ENCODE peak calls at places on chromosome 14, in six cellular contexts. One of them, this sample, is unnamed.

GRCh38 chr14:51846631-51847488 is 13.6 kb upstream of the GNG2 start:
- DNase-seq in endothelial cell: peak; percentile 84
- DNase-seq in GM20000: peak; percentile 79
- DNase-seq in cardiac muscle cell: no peak
- DNase-seq in Peyer's patch: peak; percentile 86
- DNase-seq in A673: peak; percentile 36
- DNase-seq in this sample: no peak

GRCh38 chr14:68603682-68604360 is 189.0 kb downstream of the ZFP36L1 start:
- DNase-seq in endothelial cell: no peak
- DNase-seq in GM20000: no peak
- DNase-seq in cardiac muscle cell: no peak
- DNase-seq in Peyer's patch: no peak
- DNase-seq in A673: no peak
- DNase-seq in this sample: no peak

GRCh38 chr14:83534995-83535394 is 1994.9 kb upstream of the FLRT2 start:
- DNase-seq in endothelial cell: no peak
- DNase-seq in GM20000: no peak
- DNase-seq in cardiac muscle cell: no peak
- DNase-seq in Peyer's patch: no peak
- DNase-seq in A673: no peak
- DNase-seq in this sample: no peak

GRCh38 chr14:34461334-34462131 is 507 bp downstream of the SPTSSA start:
- DNase-seq in endothelial cell: peak; percentile 50
- DNase-seq in GM20000: no peak
- DNase-seq in cardiac muscle cell: peak; percentile 86
- DNase-seq in Peyer's patch: peak; percentile 29
- DNase-seq in A673: peak; percentile 49
- DNase-seq in this sample: peak; percentile 24

GRCh38 chr14:21104448-21105060 is 3.7 kb downstream of the TMEM253 start:
- DNase-seq in endothelial cell: peak; percentile 70
- DNase-seq in GM20000: peak; percentile 65
- DNase-seq in cardiac muscle cell: peak; percentile 83
- DNase-seq in Peyer's patch: peak; percentile 78
- DNase-seq in A673: peak; percentile 91
- DNase-seq in this sample: no peak

GRCh38 chr14:70032447-70032846 is 153.2 kb downstream of the SMOC1 start:
- DNase-seq in endothelial cell: no peak
- DNase-seq in GM20000: no peak
- DNase-seq in cardiac muscle cell: no peak
- DNase-seq in Peyer's patch: no peak
- DNase-seq in A673: no peak
- DNase-seq in this sample: no peak

GRCh38 chr14:20799444-20799843 is 3.2 kb downstream of the RNASE1 start:
- DNase-seq in endothelial cell: no peak
- DNase-seq in GM20000: no peak
- DNase-seq in cardiac muscle cell: no peak
- DNase-seq in Peyer's patch: no peak
- DNase-seq in A673: no peak
- DNase-seq in this sample: no peak

GRCh38 chr14:73903028-73903427 is 16.4 kb downstream of the ZNF410 start:
- DNase-seq in endothelial cell: no peak
- DNase-seq in GM20000: no peak
- DNase-seq in cardiac muscle cell: no peak
- DNase-seq in Peyer's patch: no peak
- DNase-seq in A673: no peak
- DNase-seq in this sample: no peak

GRCh38 chr14:64720190-64720589 is 16.0 kb downstream of the PLEKHG3 start:
- DNase-seq in endothelial cell: no peak
- DNase-seq in GM20000: no peak
- DNase-seq in cardiac muscle cell: no peak
- DNase-seq in Peyer's patch: no peak
- DNase-seq in A673: no peak
- DNase-seq in this sample: no peak

GRCh38 chr14:75840911-75841310 is 140.9 kb downstream of the TGFB3 start:
- DNase-seq in endothelial cell: no peak
- DNase-seq in GM20000: no peak
- DNase-seq in cardiac muscle cell: no peak
- DNase-seq in Peyer's patch: no peak
- DNase-seq in A673: no peak
- DNase-seq in this sample: no peak

GRCh38 chr14:89953602-89954001 is 928 bp downstream of the EFCAB11 start:
- DNase-seq in endothelial cell: no peak
- DNase-seq in GM20000: no peak
- DNase-seq in cardiac muscle cell: no peak
- DNase-seq in Peyer's patch: no peak
- DNase-seq in A673: no peak
- DNase-seq in this sample: no peak

GRCh38 chr14:70706177-70706576 is 64.5 kb downstream of the TTC9 start:
- DNase-seq in endothelial cell: no peak
- DNase-seq in GM20000: no peak
- DNase-seq in cardiac muscle cell: peak; percentile 44
- DNase-seq in Peyer's patch: no peak
- DNase-seq in A673: no peak
- DNase-seq in this sample: no peak

GRCh38 chr14:28382460-28383220 is 383.9 kb upstream of the FOXG1 start:
- DNase-seq in endothelial cell: no peak
- DNase-seq in GM20000: no peak
- DNase-seq in cardiac muscle cell: no peak
- DNase-seq in Peyer's patch: no peak
- DNase-seq in A673: peak; percentile 65
- DNase-seq in this sample: no peak

GRCh38 chr14:39173198-39173597 is 1.9 kb upstream of the PNN start:
- DNase-seq in endothelial cell: no peak
- DNase-seq in GM20000: no peak
- DNase-seq in cardiac muscle cell: no peak
- DNase-seq in Peyer's patch: no peak
- DNase-seq in A673: no peak
- DNase-seq in this sample: no peak

GRCh38 chr14:91279354-91279753 is 34.9 kb upstream of the GPR68 start:
- DNase-seq in endothelial cell: no peak
- DNase-seq in GM20000: no peak
- DNase-seq in cardiac muscle cell: no peak
- DNase-seq in Peyer's patch: no peak
- DNase-seq in A673: no peak
- DNase-seq in this sample: no peak

GRCh38 chr14:104146651-104147345 is 8.4 kb downstream of the KIF26A start:
- DNase-seq in endothelial cell: no peak
- DNase-seq in GM20000: no peak
- DNase-seq in cardiac muscle cell: no peak
- DNase-seq in Peyer's patch: no peak
- DNase-seq in A673: no peak
- DNase-seq in this sample: no peak

GRCh38 chr14:88681755-88682494 is 110.8 kb downstream of the EML5 start:
- DNase-seq in endothelial cell: no peak
- DNase-seq in GM20000: no peak
- DNase-seq in cardiac muscle cell: no peak
- DNase-seq in Peyer's patch: no peak
- DNase-seq in A673: no peak
- DNase-seq in this sample: no peak

GRCh38 chr14:91237219-91237618 is 7.3 kb downstream of the GPR68 start:
- DNase-seq in endothelial cell: no peak
- DNase-seq in GM20000: no peak
- DNase-seq in cardiac muscle cell: no peak
- DNase-seq in Peyer's patch: no peak
- DNase-seq in A673: no peak
- DNase-seq in this sample: no peak

GRCh38 chr14:68643673-68644072 is 149.2 kb downstream of the ZFP36L1 start:
- DNase-seq in endothelial cell: no peak
- DNase-seq in GM20000: no peak
- DNase-seq in cardiac muscle cell: no peak
- DNase-seq in Peyer's patch: no peak
- DNase-seq in A673: no peak
- DNase-seq in this sample: no peak

GRCh38 chr14:60021619-60022018 is 70.1 kb upstream of the PCNX4 start:
- DNase-seq in endothelial cell: no peak
- DNase-seq in GM20000: no peak
- DNase-seq in cardiac muscle cell: no peak
- DNase-seq in Peyer's patch: no peak
- DNase-seq in A673: no peak
- DNase-seq in this sample: no peak

GRCh38 chr14:103198429-103199140 is 75.3 kb downstream of the TNFAIP2 start:
- DNase-seq in endothelial cell: no peak
- DNase-seq in GM20000: no peak
- DNase-seq in cardiac muscle cell: no peak
- DNase-seq in Peyer's patch: no peak
- DNase-seq in A673: no peak
- DNase-seq in this sample: no peak

GRCh38 chr14:37859177-37859576 is 263.7 kb downstream of the TTC6 start:
- DNase-seq in endothelial cell: no peak
- DNase-seq in GM20000: no peak
- DNase-seq in cardiac muscle cell: no peak
- DNase-seq in Peyer's patch: no peak
- DNase-seq in A673: no peak
- DNase-seq in this sample: no peak

GRCh38 chr14:37864128-37864527 is 268.7 kb downstream of the TTC6 start:
- DNase-seq in endothelial cell: no peak
- DNase-seq in GM20000: no peak
- DNase-seq in cardiac muscle cell: no peak
- DNase-seq in Peyer's patch: no peak
- DNase-seq in A673: no peak
- DNase-seq in this sample: no peak

GRCh38 chr14:37862263-37862662 is 266.8 kb downstream of the TTC6 start:
- DNase-seq in endothelial cell: no peak
- DNase-seq in GM20000: no peak
- DNase-seq in cardiac muscle cell: no peak
- DNase-seq in Peyer's patch: no peak
- DNase-seq in A673: no peak
- DNase-seq in this sample: no peak

GRCh38 chr14:37857774-37858266 is 262.4 kb downstream of the TTC6 start:
- DNase-seq in endothelial cell: no peak
- DNase-seq in GM20000: no peak
- DNase-seq in cardiac muscle cell: no peak
- DNase-seq in Peyer's patch: no peak
- DNase-seq in A673: no peak
- DNase-seq in this sample: no peak

GRCh38 chr14:37858733-37859132 is 263.3 kb downstream of the TTC6 start:
- DNase-seq in endothelial cell: no peak
- DNase-seq in GM20000: no peak
- DNase-seq in cardiac muscle cell: no peak
- DNase-seq in Peyer's patch: no peak
- DNase-seq in A673: no peak
- DNase-seq in this sample: no peak
- TF ChIP-seq CTCF in endothelial cell: no peak
- TF ChIP-seq CTCF in GM20000: no peak
- TF ChIP-seq CTCF in cardiac muscle cell: no peak
- TF ChIP-seq CTCF in Peyer's patch: no peak
- TF ChIP-seq CTCF in A673: no peak
- TF ChIP-seq CTCF in this sample: no peak

GRCh38 chr14:58415636-58416559 is 11.4 kb downstream of the TIMM9 start:
- DNase-seq in endothelial cell: no peak
- DNase-seq in GM20000: no peak
- DNase-seq in cardiac muscle cell: no peak
- DNase-seq in Peyer's patch: no peak
- DNase-seq in A673: no peak
- DNase-seq in this sample: no peak

GRCh38 chr14:58414845-58415244 is 12.5 kb downstream of the TIMM9 start:
- DNase-seq in endothelial cell: no peak
- DNase-seq in GM20000: no peak
- DNase-seq in cardiac muscle cell: no peak
- DNase-seq in Peyer's patch: no peak
- DNase-seq in A673: no peak
- DNase-seq in this sample: no peak
- TF ChIP-seq CTCF in endothelial cell: no peak
- TF ChIP-seq CTCF in GM20000: no peak
- TF ChIP-seq CTCF in cardiac muscle cell: no peak
- TF ChIP-seq CTCF in Peyer's patch: no peak
- TF ChIP-seq CTCF in A673: no peak
- TF ChIP-seq CTCF in this sample: no peak

GRCh38 chr14:95317817-95318343 is 1.8 kb downstream of the CLMN start:
- DNase-seq in endothelial cell: no peak
- DNase-seq in GM20000: no peak
- DNase-seq in cardiac muscle cell: no peak
- DNase-seq in Peyer's patch: no peak
- DNase-seq in A673: no peak
- DNase-seq in this sample: no peak

GRCh38 chr14:95318399-95318834 is 1.3 kb downstream of the CLMN start:
- DNase-seq in endothelial cell: no peak
- DNase-seq in GM20000: no peak
- DNase-seq in cardiac muscle cell: no peak
- DNase-seq in Peyer's patch: peak; percentile 52
- DNase-seq in A673: no peak
- DNase-seq in this sample: no peak

GRCh38 chr14:95318870-95319311 is 817 bp downstream of the CLMN start:
- DNase-seq in endothelial cell: no peak
- DNase-seq in GM20000: no peak
- DNase-seq in cardiac muscle cell: no peak
- DNase-seq in Peyer's patch: peak; percentile 33
- DNase-seq in A673: peak; percentile 43
- DNase-seq in this sample: no peak

GRCh38 chr14:95320076-95320895 is 578 bp upstream of the CLMN start:
- DNase-seq in endothelial cell: no peak
- DNase-seq in GM20000: no peak
- DNase-seq in cardiac muscle cell: no peak
- DNase-seq in Peyer's patch: no peak
- DNase-seq in A673: peak; percentile 44
- DNase-seq in this sample: no peak

DNA sequence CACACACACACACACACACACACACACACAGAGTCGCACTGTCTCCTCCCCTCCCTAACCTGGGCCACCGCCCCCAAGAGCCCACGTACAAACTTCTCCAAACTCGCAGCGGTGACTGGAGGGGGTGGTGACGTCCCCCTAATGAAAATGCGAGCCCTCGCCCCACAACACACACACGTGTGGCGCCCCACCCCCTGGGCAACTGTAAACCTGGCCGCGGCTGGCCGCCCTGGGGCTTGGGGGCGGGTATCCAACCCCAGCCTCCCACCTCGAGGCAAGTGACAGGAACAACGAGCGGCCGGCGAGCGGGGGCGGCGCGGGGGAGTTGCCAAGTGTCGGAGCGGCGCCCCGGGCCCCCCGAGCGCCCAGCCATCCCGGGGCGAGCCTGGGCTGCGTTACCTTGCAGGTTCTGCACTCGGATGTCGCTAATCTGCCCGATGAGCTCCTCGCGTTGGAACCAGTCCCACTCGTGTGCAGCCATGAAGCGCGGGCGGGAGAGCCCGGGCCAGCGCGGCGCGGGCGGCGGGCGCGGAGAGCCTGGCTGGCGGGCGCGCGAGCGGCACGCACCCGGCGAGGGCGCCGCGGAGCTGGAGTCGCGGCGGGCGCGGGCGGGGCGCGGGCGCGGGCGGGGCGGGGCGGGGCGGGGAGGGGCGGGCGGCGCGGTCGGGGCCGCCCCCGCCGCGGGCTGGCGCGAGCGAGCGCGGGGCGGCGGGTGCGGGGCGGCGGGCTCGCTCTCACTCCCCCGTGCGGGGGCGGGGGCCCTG is at the start of gene CLMN:
- DNase-seq in endothelial cell: peak; percentile 22
- DNase-seq in GM20000: peak; percentile 90
- DNase-seq in cardiac muscle cell: peak; percentile 70
- DNase-seq in Peyer's patch: peak; percentile 70
- DNase-seq in A673: peak; percentile 62
- DNase-seq in this sample: no peak
- TF ChIP-seq CTCF in endothelial cell: no peak
- TF ChIP-seq CTCF in GM20000: peak; percentile 1
- TF ChIP-seq CTCF in cardiac muscle cell: no peak
- TF ChIP-seq CTCF in Peyer's patch: no peak
- TF ChIP-seq CTCF in A673: no peak
- TF ChIP-seq CTCF in this sample: no peak

DNA sequence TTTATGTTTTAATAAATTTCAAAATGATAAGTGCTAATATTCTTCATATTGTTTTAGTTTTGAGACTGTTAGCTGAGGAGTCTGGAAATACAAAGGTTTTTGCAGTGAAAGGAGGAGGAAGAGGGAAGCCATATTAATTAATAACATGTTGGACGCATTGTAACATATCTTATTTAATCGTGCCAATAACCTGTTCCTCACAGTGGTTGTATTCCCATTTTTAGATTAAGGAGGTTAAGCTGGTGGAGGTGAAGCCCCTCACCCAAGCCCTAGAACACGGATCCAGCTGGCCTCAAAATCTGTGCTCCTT is 92.4 kb downstream of the EML1 start:
- DNase-seq in endothelial cell: no peak
- DNase-seq in GM20000: no peak
- DNase-seq in cardiac muscle cell: no peak
- DNase-seq in Peyer's patch: no peak
- DNase-seq in A673: no peak
- DNase-seq in this sample: no peak
- TF ChIP-seq CTCF in endothelial cell: peak; percentile 22
- TF ChIP-seq CTCF in GM20000: no peak
- TF ChIP-seq CTCF in cardiac muscle cell: no peak
- TF ChIP-seq CTCF in Peyer's patch: no peak
- TF ChIP-seq CTCF in A673: no peak
- TF ChIP-seq CTCF in this sample: no peak

This sample was measured in omental fat pad.